ENCODE peak calls at places on chromosome 10, in seven cellular contexts. F, X, W, K, R, P and Y are unnamed samples. For H3K4me1, the result is how much of the 10 kb centered on the place peaks cover.

GRCh38 chr10:132836832-132837540 is 51.0 kb upstream of the NKX6-2 start:
- DNase-seq in F (peak), X (peak), W (peak), K (no peak), R (peak), P (no peak), Y (no peak)

GRCh38 chr10:97580421-97581367 is 3.5 kb upstream of the HOGA1 start:
- DNase-seq in F (no peak), X (no peak), W (peak), K (no peak), R (no peak), P (no peak), Y (no peak)

GRCh38 chr10:114577133-114577532 is 80.9 kb downstream of the ABLIM1 start:
- DNase-seq in F (no peak), X (no peak), W (no peak), K (no peak), R (no peak), P (no peak), Y (peak)

GRCh38 chr10:17793041-17793440 is 16.1 kb upstream of the MRC1 start:
- DNase-seq in F (no peak), X (no peak), W (no peak), K (no peak), R (no peak), P (no peak), Y (no peak)

GRCh38 chr10:93376372-93377296 is 105.5 kb downstream of the MYOF start:
- DNase-seq in F (peak), X (peak), W (peak), K (no peak), R (peak), P (no peak), Y (peak)

GRCh38 chr10:72107325-72108003 is 19.1 kb upstream of the SPOCK2 start:
- DNase-seq in F (no peak), X (no peak), W (no peak), K (no peak), R (peak), P (no peak), Y (no peak)

GRCh38 chr10:133087679-133088523 is at the start of gene ADGRA1:
- DNase-seq in F (no peak), X (no peak), W (peak), K (no peak), R (no peak), P (no peak), Y (no peak)

GRCh38 chr10:31188792-31189406 is 130.1 kb upstream of the ZEB1 start:
- DNase-seq in F (no peak), X (no peak), W (no peak), K (no peak), R (no peak), P (no peak), Y (no peak)

GRCh38 chr10:18162021-18162631 is 21.9 kb downstream of the CACNB2 start:
- DNase-seq in F (no peak), X (no peak), W (no peak), K (no peak), R (no peak), P (no peak), Y (no peak)

GRCh38 chr10:124739119-124739921 is 4.9 kb downstream of the FAM53B start:
- DNase-seq in F (no peak), X (no peak), W (no peak), K (no peak), R (no peak), P (no peak), Y (no peak)

GRCh38 chr10:46232084-46232483 is 54.7 kb upstream of the ANTXRL start:
- DNase-seq in F (peak), X (no peak), W (no peak), K (no peak), R (no peak), P (peak), Y (no peak)

GRCh38 chr10:4701016-4701415 is 125.0 kb upstream of the AKR1E2 start:
- DNase-seq in F (no peak), X (no peak), W (no peak), K (no peak), R (no peak), P (no peak), Y (no peak)

DNA sequence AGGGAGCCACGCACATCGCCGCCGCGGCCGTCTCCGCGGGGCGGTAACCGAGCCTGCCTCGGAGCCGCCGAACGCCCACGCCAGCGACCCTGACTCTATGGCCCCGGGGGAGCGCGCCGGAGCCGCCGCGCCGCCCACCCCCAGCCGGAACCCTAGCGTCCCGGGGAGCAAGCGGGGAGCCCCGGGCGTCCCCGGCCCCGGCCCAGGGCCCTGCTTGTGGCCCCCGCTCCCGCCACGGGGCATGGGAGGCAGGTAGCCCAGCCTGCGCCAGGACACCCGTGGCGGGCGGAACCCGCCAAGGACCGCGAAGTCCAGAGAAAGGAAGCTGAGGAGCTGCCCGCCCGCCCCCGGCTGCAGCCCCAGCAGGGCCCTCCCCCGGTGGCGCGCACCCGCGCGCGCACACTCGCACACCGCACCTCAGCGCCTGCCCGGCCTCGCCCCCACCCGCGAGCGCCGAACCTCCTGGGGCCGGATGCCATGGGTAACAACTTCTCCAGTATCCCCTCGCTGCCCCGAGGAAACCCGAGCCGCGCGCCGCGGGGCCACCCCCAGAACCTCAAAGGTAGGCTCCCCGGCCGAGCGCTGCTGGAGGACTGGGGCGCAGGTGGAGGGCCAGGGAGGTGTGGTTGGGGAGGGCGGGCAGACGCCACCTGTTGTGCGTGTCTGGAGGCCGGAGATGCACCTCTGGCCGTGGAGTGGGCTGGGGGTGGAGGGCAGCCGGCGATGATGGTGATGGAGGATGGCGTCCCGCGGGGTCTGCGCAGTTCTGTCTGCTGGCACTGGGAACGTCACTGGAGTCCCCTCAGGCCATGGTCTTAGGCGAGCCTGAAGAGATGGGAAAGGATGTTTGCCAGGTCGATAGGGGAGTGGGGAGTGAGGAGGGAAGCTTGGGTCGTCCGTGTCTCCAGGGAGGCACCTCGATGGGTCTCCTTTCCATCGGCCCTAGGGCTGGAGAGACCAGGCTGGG is 689 bp downstream of the NEURL1 start:
- DNase-seq in F (no peak), X (no peak), W (peak), K (no peak), R (no peak), P (no peak), Y (peak)
- H3K4me3 ChIP-seq in F (peak), X (peak), W (peak), K (no peak), R (peak), P (peak), Y (peak)

GRCh38 chr10:6269953-6270867 is 67.5 kb downstream of the PFKFB3 start:
- DNase-seq in F (peak), X (no peak), W (no peak), K (no peak), R (no peak), P (no peak), Y (no peak)

GRCh38 chr10:6271663-6272062 is 68.9 kb downstream of the PFKFB3 start:
- DNase-seq in F (no peak), X (peak), W (no peak), K (no peak), R (no peak), P (no peak), Y (no peak)

GRCh38 chr10:6270951-6271350 is 68.2 kb downstream of the PFKFB3 start:
- DNase-seq in F (no peak), X (no peak), W (no peak), K (no peak), R (no peak), P (no peak), Y (no peak)

GRCh38 chr10:6272126-6272525 is 69.4 kb downstream of the PFKFB3 start:
- DNase-seq in F (no peak), X (no peak), W (no peak), K (no peak), R (no peak), P (no peak), Y (no peak)

GRCh38 chr10:6267941-6268340 is 65.2 kb downstream of the PFKFB3 start:
- DNase-seq in F (peak), X (no peak), W (no peak), K (no peak), R (no peak), P (no peak), Y (no peak)
- TF ChIP-seq EP300 in F (no peak), X (no peak), W (no peak), K (no peak), R (no peak), P (no peak), Y (no peak)

GRCh38 chr10:6092731-6093130 is 3.9 kb downstream of the RBM17 start:
- DNase-seq in F (no peak), X (no peak), W (no peak), K (no peak), R (no peak), P (no peak), Y (no peak)
- H3K4me1 ChIP-seq in F (under half), X (under half), W (under half), K (half or more), R (under half), P (half or more), Y (under half)

DNA sequence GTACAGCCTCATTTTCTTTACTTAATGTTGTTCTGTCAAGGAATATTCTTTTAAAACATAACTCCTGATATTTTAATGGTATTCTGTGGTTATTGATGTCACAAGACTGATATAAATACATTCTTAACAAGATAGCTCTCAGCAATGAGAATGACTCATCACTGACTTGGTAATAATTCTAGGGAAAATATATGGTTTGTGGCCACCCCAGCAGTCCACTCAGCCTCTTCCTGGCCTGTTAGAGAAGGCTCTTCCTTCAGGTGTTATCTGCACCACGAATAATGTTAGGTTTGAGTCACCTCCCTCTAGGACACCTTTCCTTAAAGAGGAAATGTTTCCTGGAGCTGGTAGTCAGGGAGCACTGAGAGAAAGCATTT is 163.3 kb downstream of the SVIL start:
- DNase-seq in F (no peak), X (no peak), W (no peak), K (no peak), R (no peak), P (no peak), Y (no peak)
- H3K4me3 ChIP-seq in F (no peak), X (no peak), W (no peak), K (no peak), R (no peak), P (no peak), Y (no peak)

GRCh38 chr10:130191380-130191779 is 55.2 kb downstream of the GLRX3 start:
- DNase-seq in F (no peak), X (no peak), W (no peak), K (no peak), R (no peak), P (no peak), Y (no peak)

GRCh38 chr10:130190737-130191115 is 54.5 kb downstream of the GLRX3 start:
- DNase-seq in F (no peak), X (no peak), W (no peak), K (no peak), R (no peak), P (no peak), Y (no peak)

GRCh38 chr10:130188195-130189175 is 52.3 kb downstream of the GLRX3 start:
- DNase-seq in F (peak), X (peak), W (no peak), K (no peak), R (no peak), P (peak), Y (no peak)

GRCh38 chr10:130189466-130190064 is 53.4 kb downstream of the GLRX3 start:
- DNase-seq in F (no peak), X (no peak), W (peak), K (no peak), R (no peak), P (peak), Y (peak)

GRCh38 chr10:130190065-130190736 is 54.0 kb downstream of the GLRX3 start:
- DNase-seq in F (peak), X (peak), W (peak), K (peak), R (peak), P (peak), Y (peak)
- TF ChIP-seq EP300 in F (no peak), X (no peak), W (no peak), K (no peak), R (no peak), P (no peak), Y (no peak)

DNA sequence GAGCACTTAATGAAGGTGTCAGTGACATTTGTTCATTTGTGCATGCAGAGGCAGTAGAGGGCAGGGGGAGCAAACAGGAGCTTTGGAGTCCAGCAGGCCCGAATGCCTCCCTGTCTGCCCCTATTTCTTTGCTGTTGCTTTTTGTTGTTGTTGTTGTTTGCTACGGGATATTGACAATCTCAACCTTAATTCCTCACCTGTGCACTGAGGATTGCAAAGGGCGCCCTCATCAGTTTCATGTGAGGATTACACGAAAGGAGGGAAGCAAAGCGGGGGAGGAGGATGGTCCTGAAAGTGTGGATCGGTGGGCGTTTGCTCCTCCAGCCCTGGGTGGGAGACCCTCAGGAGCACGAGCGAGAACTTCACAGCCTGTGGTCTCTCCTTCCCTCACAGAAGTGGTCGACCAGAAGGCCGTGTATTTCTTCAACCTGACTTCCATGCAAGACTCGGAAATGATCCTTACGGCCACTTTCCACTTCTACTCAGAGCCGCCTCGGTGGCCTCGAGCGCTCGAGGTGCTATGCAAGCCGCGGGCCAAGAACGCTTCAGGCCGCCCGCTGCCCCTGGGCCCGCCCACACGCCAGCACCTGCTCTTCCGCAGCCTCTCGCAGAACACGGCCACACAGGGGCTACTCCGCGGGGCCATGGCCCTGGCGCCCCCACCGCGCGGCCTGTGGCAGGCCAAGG is 9.5 kb downstream of the GDF10 start:
- DNase-seq in F (no peak), X (no peak), W (peak), K (no peak), R (no peak), P (no peak), Y (no peak)
- H3K4me1 ChIP-seq in F (under half), X (under half), W (under half), K (under half), R (under half), P (under half), Y (under half)

GRCh38 chr10:117541909-117542705 is 439 bp upstream of the EMX2 start:
- DNase-seq in F (no peak), X (no peak), W (peak), K (no peak), R (peak), P (peak), Y (peak)
- H3K4me3 ChIP-seq in F (peak), X (no peak), W (no peak), K (peak), R (peak), P (peak), Y (peak)

GRCh38 chr10:91054325-91054724 is 133.4 kb upstream of the ANKRD1 start:
- DNase-seq in F (no peak), X (no peak), W (no peak), K (no peak), R (no peak), P (no peak), Y (no peak)
- TF ChIP-seq EP300 in F (no peak), X (no peak), W (no peak), K (no peak), R (no peak), P (no peak), Y (no peak)

GRCh38 chr10:103452714-103453230 is 602 bp upstream of the CALHM2 start:
- DNase-seq in F (no peak), X (no peak), W (no peak), K (no peak), R (no peak), P (no peak), Y (no peak)

GRCh38 chr10:103457176-103457712 is 1.5 kb downstream of the CALHM1 start:
- DNase-seq in F (no peak), X (no peak), W (peak), K (no peak), R (no peak), P (no peak), Y (no peak)

GRCh38 chr10:103456074-103456660 is 2.5 kb downstream of the CALHM1 start:
- DNase-seq in F (no peak), X (no peak), W (no peak), K (no peak), R (no peak), P (no peak), Y (no peak)

GRCh38 chr10:103454026-103454425 is 1.9 kb upstream of the CALHM2 start:
- DNase-seq in F (no peak), X (no peak), W (no peak), K (no peak), R (no peak), P (no peak), Y (no peak)

DNA sequence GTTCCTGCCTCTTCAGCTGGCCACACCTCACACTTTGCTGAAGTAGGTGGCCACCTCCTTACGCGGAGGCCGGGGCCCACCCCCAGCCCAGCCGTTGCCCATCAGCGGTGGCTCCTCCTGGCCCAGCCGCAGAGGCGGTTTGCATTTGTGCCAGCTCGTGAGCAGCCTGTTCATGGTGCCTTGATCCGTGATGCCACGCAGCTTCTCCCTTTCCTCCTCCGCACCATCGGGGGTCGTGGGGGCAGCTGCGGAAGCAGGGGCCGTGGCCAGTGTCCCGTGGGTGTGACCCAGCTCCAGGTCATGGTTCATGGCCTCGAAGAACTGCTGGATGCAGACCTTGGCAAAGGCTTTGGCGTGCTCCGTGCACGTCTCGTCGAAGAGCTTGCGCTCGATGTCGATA is 3.1 kb upstream of the CALHM2 start:
- DNase-seq in F (no peak), X (no peak), W (no peak), K (no peak), R (no peak), P (no peak), Y (no peak)
- H3K4me1 ChIP-seq in F (under half), X (under half), W (under half), K (under half), R (under half), P (under half), Y (under half)

GRCh38 chr10:25102423-25102822 is 72.4 kb upstream of the GPR158 start:
- DNase-seq in F (no peak), X (no peak), W (no peak), K (no peak), R (no peak), P (no peak), Y (no peak)

GRCh38 chr10:25104441-25104840 is 70.4 kb upstream of the GPR158 start:
- DNase-seq in F (no peak), X (no peak), W (no peak), K (no peak), R (no peak), P (no peak), Y (no peak)

GRCh38 chr10:25101466-25101865 is 73.3 kb upstream of the GPR158 start:
- DNase-seq in F (no peak), X (no peak), W (no peak), K (no peak), R (no peak), P (no peak), Y (no peak)

GRCh38 chr10:25105262-25105661 is 69.5 kb upstream of the GPR158 start:
- DNase-seq in F (no peak), X (no peak), W (no peak), K (no peak), R (no peak), P (no peak), Y (no peak)

DNA sequence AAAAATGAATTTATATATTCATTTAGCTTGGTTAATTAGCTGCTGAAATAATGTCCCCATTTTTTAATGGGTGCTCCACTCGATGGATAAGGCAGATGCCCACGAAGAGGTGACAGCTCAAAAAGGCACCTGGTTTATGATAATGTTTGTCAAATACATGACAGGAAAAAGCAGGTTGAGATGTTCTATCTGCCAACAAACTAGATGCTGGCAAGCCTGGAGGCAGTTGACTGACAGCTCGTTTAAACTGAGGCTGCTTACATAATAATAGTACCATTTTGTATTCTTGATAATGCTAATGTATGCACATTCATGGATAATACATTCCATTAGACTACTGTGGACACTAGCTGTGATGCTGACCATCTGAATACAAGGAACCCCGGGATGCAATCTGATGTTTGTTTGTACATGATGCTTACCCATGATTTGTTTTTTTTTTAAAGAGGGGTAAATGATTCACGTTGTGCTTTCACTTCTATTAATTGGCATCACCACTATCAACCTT is 69.0 kb upstream of the GPR158 start:
- DNase-seq in F (no peak), X (no peak), W (no peak), K (no peak), R (no peak), P (no peak), Y (no peak)
- H3K4me3 ChIP-seq in F (no peak), X (no peak), W (no peak), K (no peak), R (no peak), P (no peak), Y (no peak)